ENCODE peak calls at places on chromosomes 12 and 14, in eight cellular contexts. S is GM23248; H is upper lobe of left lung; T is effector memory CD4-positive, alpha-beta T cell; Y is stimulated activated effector memory CD8-positive, alpha-beta T cell treated with anti-CD3 and anti-CD28 coated beads, Interleukin-12 subunit alpha, Interleukin-12 subunit beta, amount 100 ng/mL, for 72 hours; N is effector memory CD8-positive, alpha-beta T cell; Q is fibroblast of mammary gland; K is HEK293T. C is an unnamed sample.

GRCh38 chr12:11869901-11870300 is 200.8 kb upstream of the BCL2L14 start:
- DNase-seq in K (no peak), S (no peak), Y (no peak), Q (no peak), N (no peak), T (no peak), H (no peak), C (no peak)

GRCh38 chr14:105292810-105293711 is 7.7 kb downstream of the BRF1 start:
- DNase-seq in Y (no peak), K (no peak), N (no peak), H (no peak), S (no peak), T (no peak), Q (no peak), C (no peak)

GRCh38 chr12:89567691-89568239 is 41.9 kb upstream of the POC1B start:
- DNase-seq in H (no peak), K (no peak), Q (no peak), S (no peak), N (no peak), T (no peak), Y (no peak), C (no peak)

GRCh38 chr12:21561158-21561557 is 35.1 kb downstream of the SPX start:
- DNase-seq in N (no peak), S (no peak), K (no peak), T (no peak), H (no peak), Q (no peak), Y (no peak), C (no peak)

GRCh38 chr12:42332301-42332894 is 6.4 kb downstream of the PPHLN1 start:
- DNase-seq in H (no peak), S (peak), K (peak), T (no peak), N (peak), Q (peak), Y (no peak), C (peak)

GRCh38 chr14:28609228-28609828 is 157.3 kb upstream of the FOXG1 start:
- DNase-seq in S (peak), N (no peak), T (no peak), K (peak), H (peak), Q (peak), Y (no peak), C (peak)

GRCh38 chr12:115857923-115858322 is 419.6 kb downstream of the MED13L start:
- DNase-seq in N (no peak), S (no peak), K (no peak), H (peak), Q (no peak), Y (no peak), T (no peak), C (no peak)

GRCh38 chr14:29906256-29906885 is 21.3 kb downstream of the PRKD1 start:
- DNase-seq in Y (no peak), S (peak), H (peak), T (no peak), N (no peak), K (no peak), Q (peak), C (no peak)

GRCh38 chr12:66321433-66321832 is 19.1 kb downstream of the HELB start:
- DNase-seq in T (no peak), K (no peak), S (no peak), Y (no peak), H (no peak), Q (peak), N (no peak), C (peak)

GRCh38 chr12:25854991-25855390 is 103.5 kb upstream of the RASSF8 start:
- DNase-seq in N (no peak), H (no peak), Y (no peak), S (no peak), Q (no peak), T (no peak), K (no peak), C (no peak)

GRCh38 chr14:32230695-32231280 is 27.7 kb upstream of the RNU6-8 start:
- DNase-seq in H (no peak), T (no peak), N (no peak), K (no peak), Y (no peak), Q (peak), S (peak), C (peak)

GRCh38 chr14:92122351-92122677 is 545 bp downstream of the CPSF2 start:
- DNase-seq in S (peak), T (no peak), Y (no peak), Q (peak), H (no peak), K (no peak), N (no peak), C (peak)

GRCh38 chr12:42129595-42130204 is 15.0 kb downstream of the GXYLT1 start:
- DNase-seq in Q (peak), H (no peak), S (peak), T (no peak), K (peak), Y (no peak), N (peak), C (peak)

GRCh38 chr12:68263366-68263765 is 10.0 kb upstream of the IL22 start:
- DNase-seq in Y (no peak), S (peak), Q (no peak), T (no peak), K (no peak), H (no peak), N (no peak), C (peak)

GRCh38 chr12:5584776-5585560 is 153.1 kb downstream of the NTF3 start:
- DNase-seq in H (no peak), Y (no peak), K (no peak), T (no peak), S (no peak), N (no peak), Q (no peak), C (no peak)

GRCh38 chr12:119988440-119988787 is 622 bp upstream of the BICDL1 start:
- DNase-seq in N (no peak), K (no peak), T (no peak), Y (no peak), S (peak), H (no peak), Q (peak), C (peak)

C was measured in fibroblast of pulmonary artery.